ENCODE peak calls at places on chromosomes 6 and 20, in seven cellular contexts. G is GM12878, Q is A549, O is HCT116, T is SK-N-SH, U is HL-60, D is HepG2. P is an unnamed sample.

GRCh38 chr20:51116765-51117686 is 94.1 kb upstream of the KCNG1 start:
- DNase-seq in D (no peak), Q (no peak), G (no peak), O (no peak), T (no peak), U (no peak), P (no peak)

GRCh38 chr6:73657201-73657600 is 3.4 kb upstream of the SLC17A5 start:
- DNase-seq in D (no peak), T (no peak), Q (no peak), G (no peak), O (peak; percentile 59), U (no peak), P (no peak)

GRCh38 chr20:61660559-61660958 is 405.1 kb downstream of the TAF4 start:
- DNase-seq in Q (no peak), G (no peak), U (no peak), T (no peak), D (no peak), O (no peak), P (no peak)

GRCh38 chr20:41058007-41058673 is 29.5 kb downstream of the TOP1 start:
- DNase-seq in U (no peak), Q (no peak), T (peak; percentile 40), D (peak; percentile 55), G (no peak), O (peak; percentile 8), P (no peak)

GRCh38 chr6:50832912-50833311 is 14.2 kb downstream of the TFAP2B start:
- DNase-seq in G (no peak), D (no peak), Q (no peak), O (no peak), U (no peak), T (no peak), P (no peak)

GRCh38 chr6:35774116-35774794 is 2.1 kb upstream of the CLPSL2 start:
- DNase-seq in T (no peak), G (no peak), U (no peak), Q (no peak), D (no peak), O (no peak), P (no peak)

GRCh38 chr20:57603120-57603519 is 17.1 kb downstream of the ZBP1 start:
- DNase-seq in O (no peak), Q (no peak), T (no peak), U (no peak), D (no peak), G (no peak), P (no peak)

GRCh38 chr6:154995241-154996162 is at the start of gene TIAM2:
- DNase-seq in Q (peak; percentile 25), G (no peak), U (no peak), T (peak; percentile 92), O (no peak), D (no peak), P (no peak)

GRCh38 chr6:141685416-141685815 is 447.3 kb upstream of the GJE1 start:
- DNase-seq in U (no peak), D (no peak), O (no peak), T (no peak), Q (no peak), G (no peak), P (no peak)

GRCh38 chr6:28139860-28140500 is 1.7 kb upstream of the ZKSCAN8 start:
- DNase-seq in Q (no peak), G (no peak), D (no peak), U (no peak), T (no peak), O (no peak), P (no peak)

GRCh38 chr6:52603000-52603795 is 26.3 kb upstream of the TRAM2 start:
- DNase-seq in O (no peak), D (no peak), T (no peak), U (no peak), G (no peak), Q (no peak), P (no peak)

GRCh38 chr6:169190144-169190584 is 63.5 kb downstream of the THBS2 start:
- DNase-seq in T (no peak), O (no peak), G (no peak), U (no peak), D (no peak), Q (no peak), P (no peak)

GRCh38 chr20:47220161-47220582 is 136.3 kb downstream of the ZMYND8 start:
- DNase-seq in U (peak; percentile 35), T (peak; percentile 61), O (peak; percentile 10), G (no peak), Q (peak; percentile 53), D (peak; percentile 61), P (no peak)

GRCh38 chr6:159693894-159694545 is 979 bp upstream of the SOD2 start:
- DNase-seq in T (no peak), G (no peak), Q (no peak), O (no peak), D (peak; percentile 73), U (peak; percentile 69), P (no peak)

GRCh38 chr6:90233994-90234393 is 62.6 kb downstream of the BACH2 start:
- DNase-seq in U (no peak), G (no peak), T (no peak), O (no peak), D (no peak), Q (no peak), P (no peak)

GRCh38 chr20:2133318-2134183 is 31.9 kb downstream of the STK35 start:
- DNase-seq in U (no peak), Q (peak; percentile 35), T (no peak), O (no peak), D (no peak), G (peak; percentile 16), P (no peak)

GRCh38 chr20:23151885-23152284 is 65.8 kb upstream of the CD93 start:
- DNase-seq in D (no peak), G (no peak), U (no peak), T (no peak), Q (no peak), O (no peak), P (no peak)

GRCh38 chr6:4399656-4400055 is 264.3 kb upstream of the ECI2 start:
- DNase-seq in T (no peak), Q (no peak), U (no peak), O (no peak), G (no peak), D (no peak), P (no peak)

GRCh38 chr6:136608991-136609390 is 58.8 kb upstream of the MAP7 start:
- DNase-seq in U (no peak), T (no peak), Q (no peak), O (no peak), G (no peak), D (no peak), P (no peak)

GRCh38 chr20:2364014-2364413 is 16.7 kb upstream of the TGM6 start:
- DNase-seq in G (no peak), U (no peak), O (no peak), Q (no peak), D (no peak), T (no peak), P (no peak)

GRCh38 chr6:9540534-9541126 is 874.2 kb downstream of the TFAP2A start:
- DNase-seq in Q (peak; percentile 11), D (peak; percentile 20), U (peak; percentile 22), O (peak; percentile 47), G (no peak), T (peak; percentile 20), P (no peak)
- TF ChIP-seq CTCF in Q (peak; percentile 52), D (peak; percentile 50), U (peak; percentile 39), O (peak; percentile 81), G (peak; percentile 62), T (peak; percentile 94), P (peak; percentile 72)

GRCh38 chr6:34447381-34447780 is 18.5 kb upstream of the PACSIN1 start:
- DNase-seq in Q (no peak), G (no peak), O (no peak), D (no peak), T (peak; percentile 71), U (no peak), P (no peak)

GRCh38 chr6:34445313-34445860 is 19.5 kb upstream of the RPS10 start:
- DNase-seq in G (no peak), O (no peak), T (no peak), Q (no peak), U (no peak), D (no peak), P (no peak)

GRCh38 chr6:34451192-34451591 is 14.7 kb upstream of the PACSIN1 start:
- DNase-seq in O (no peak), T (no peak), U (no peak), G (no peak), D (no peak), Q (no peak), P (no peak)

DNA sequence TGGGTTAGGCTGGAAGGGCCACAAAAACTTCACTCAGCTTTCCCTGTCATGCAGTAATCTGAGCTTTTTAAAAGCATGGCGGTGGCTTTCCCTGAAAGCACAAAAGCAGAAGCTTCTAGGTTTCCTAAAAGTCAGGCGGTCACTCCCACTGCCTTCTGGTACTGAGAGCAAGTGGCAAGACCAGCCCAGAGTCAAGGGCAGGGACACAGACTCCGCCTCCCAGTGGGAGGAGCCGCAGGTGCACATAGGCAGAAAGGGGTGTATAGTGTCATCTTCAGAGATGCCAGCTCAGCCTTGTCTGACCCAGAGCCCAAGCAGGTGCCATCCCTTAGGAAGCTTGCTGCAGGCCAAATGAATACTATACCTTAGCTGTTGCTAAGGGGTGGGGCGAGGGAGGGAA is 18.0 kb upstream of the PACSIN1 start:
- DNase-seq in Q (no peak), O (no peak), G (no peak), U (peak; percentile 68), D (no peak), T (no peak), P (no peak)
- TF ChIP-seq REST in Q (no peak), O (no peak), G (no peak), U (no peak), D (no peak), T (no peak), P (no peak)

GRCh38 chr20:48704761-48705160 is 123.0 kb downstream of the PREX1 start:
- DNase-seq in Q (no peak), O (no peak), D (no peak), G (no peak), U (no peak), T (no peak), P (no peak)

GRCh38 chr20:48701702-48702101 is 126.1 kb downstream of the PREX1 start:
- DNase-seq in T (no peak), O (no peak), U (no peak), G (no peak), D (no peak), Q (no peak), P (no peak)

GRCh38 chr20:48702388-48703041 is 125.3 kb downstream of the PREX1 start:
- DNase-seq in U (no peak), Q (no peak), O (no peak), T (peak; percentile 39), D (no peak), G (no peak), P (no peak)

GRCh38 chr20:48703511-48704219 is 124.1 kb downstream of the PREX1 start:
- DNase-seq in D (no peak), G (no peak), Q (no peak), O (no peak), U (no peak), T (no peak), P (no peak)

DNA sequence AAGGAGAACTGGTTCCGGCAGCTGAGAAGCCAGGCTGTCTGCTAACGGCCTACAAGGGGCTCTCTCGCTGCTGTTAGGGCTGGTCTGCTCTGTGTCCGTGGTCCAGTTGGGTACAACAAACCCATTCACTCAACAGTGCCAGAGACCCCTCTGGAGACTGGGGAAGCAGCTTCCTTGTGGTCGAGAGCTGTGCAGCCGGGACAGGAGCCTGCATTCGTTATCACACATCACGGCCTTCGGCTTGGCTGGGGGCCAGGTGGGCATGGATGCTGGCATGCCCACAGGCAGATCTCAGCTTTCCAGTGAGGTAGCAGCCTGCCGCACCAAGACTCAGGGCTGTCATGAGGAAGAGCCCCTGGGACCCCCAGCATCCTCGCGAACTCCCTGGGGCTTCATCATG is 124.7 kb downstream of the PREX1 start:
- DNase-seq in D (no peak), O (no peak), G (no peak), Q (no peak), U (no peak), T (peak; percentile 64), P (no peak)
- TF ChIP-seq CTCF in D (no peak), O (no peak), G (no peak), Q (no peak), U (no peak), T (no peak), P (no peak)

GRCh38 chr6:13496508-13497180 is 9.2 kb upstream of the GFOD1 start:
- DNase-seq in U (no peak), T (no peak), Q (no peak), O (no peak), D (no peak), G (no peak), P (no peak)
- TF ChIP-seq REST in U (no peak), T (no peak), Q (no peak), O (no peak), D (no peak), G (no peak), P (no peak)

P was measured in Panc1.